ENCODE peak calls at places on chromosomes 5 and 9, in ten cellular contexts. A is tibial artery; Z is G401; O is NCI-H2081; R is brain microvascular endothelial cell; W is activated naive CD4-positive, alpha-beta T cell; H is PC-3; V is T-helper 1 cell; F is naive thymus-derived CD4-positive, alpha-beta T cell; L is fibroblast of mammary gland. J is an unnamed sample.

GRCh38 chr9:110619831-110620230 is 40.3 kb upstream of the SVEP1 start:
- DNase-seq in A (no peak), Z (peak; percentile 15), O (no peak), R (peak; percentile 25), W (no peak), H (no peak), V (no peak), F (no peak), L (peak; percentile 72), J (no peak)

GRCh38 chr5:109990723-109991359 is 301.1 kb downstream of the MAN2A1 start:
- DNase-seq in A (no peak), Z (no peak), O (no peak), R (no peak), W (no peak), H (no peak), V (no peak), F (no peak), L (no peak), J (no peak)

GRCh38 chr5:170631471-170632195 is 127.8 kb downstream of the KCNIP1 start:
- DNase-seq in A (peak; percentile 34), Z (no peak), O (no peak), R (no peak), W (no peak), H (no peak), V (no peak), F (no peak), L (no peak), J (peak; percentile 21)

GRCh38 chr5:172473427-172473826 is 19.1 kb upstream of the SH3PXD2B start:
- DNase-seq in A (no peak), Z (no peak), O (no peak), R (no peak), W (no peak), H (no peak), V (no peak), F (no peak), L (no peak), J (no peak)

GRCh38 chr9:87564111-87564510 is 66.4 kb downstream of the DAPK1 start:
- DNase-seq in A (no peak), Z (no peak), O (no peak), R (no peak), W (no peak), H (no peak), V (no peak), F (no peak), L (peak; percentile 19), J (no peak)

GRCh38 chr5:180604271-180604670 is 13.0 kb upstream of the SCGB3A1 start:
- DNase-seq in A (no peak), Z (no peak), O (no peak), R (no peak), W (no peak), H (no peak), V (no peak), F (no peak), L (no peak), J (no peak)

GRCh38 chr5:5939724-5940370 is 438.5 kb downstream of the MED10 start:
- DNase-seq in A (no peak), Z (no peak), O (no peak), R (no peak), W (no peak), H (peak; percentile 33), V (no peak), F (no peak), L (no peak), J (no peak)

GRCh38 chr9:106084702-106085101 is 390.4 kb downstream of the TMEM38B start:
- DNase-seq in A (no peak), Z (no peak), O (no peak), R (no peak), W (no peak), H (no peak), V (no peak), F (no peak), L (no peak), J (no peak)

GRCh38 chr5:147084702-147085101 is 150.1 kb upstream of the STK32A start:
- DNase-seq in A (no peak), Z (no peak), O (peak; percentile 25), R (no peak), W (no peak), H (no peak), V (no peak), F (no peak), L (no peak), J (no peak)

GRCh38 chr5:16736158-16736994 is 119.6 kb upstream of the RETREG1 start:
- DNase-seq in A (no peak), Z (peak; percentile 74), O (peak; percentile 93), R (peak; percentile 47), W (no peak), H (peak; percentile 83), V (no peak), F (no peak), L (no peak), J (peak; percentile 92)

GRCh38 chr5:132410451-132411381 is 41.2 kb downstream of the SLC22A5 start:
- DNase-seq in A (peak; percentile 80), Z (peak; percentile 83), O (peak; percentile 53), R (peak; percentile 60), W (peak; percentile 74), H (peak; percentile 64), V (peak; percentile 80), F (peak; percentile 89), L (peak; percentile 73), J (peak; percentile 88)

GRCh38 chr5:58407042-58407709 is 52.7 kb downstream of the PLK2 start:
- DNase-seq in A (no peak), Z (no peak), O (no peak), R (peak; percentile 74), W (no peak), H (peak; percentile 79), V (no peak), F (no peak), L (peak; percentile 80), J (no peak)

GRCh38 chr9:76403352-76403751 is 9.1 kb upstream of the RFK start:
- DNase-seq in A (no peak), Z (peak; percentile 60), O (peak; percentile 14), R (peak; percentile 60), W (no peak), H (peak; percentile 54), V (no peak), F (no peak), L (peak; percentile 85), J (peak; percentile 64)

GRCh38 chr9:5556101-5556500 is 45.8 kb downstream of the PDCD1LG2 start:
- DNase-seq in A (no peak), Z (no peak), O (no peak), R (no peak), W (no peak), H (no peak), V (no peak), F (no peak), L (no peak), J (no peak)

GRCh38 chr9:107387401-107387800 is 102.2 kb downstream of the KLF4 start:
- DNase-seq in A (no peak), Z (peak; percentile 98), O (no peak), R (no peak), W (no peak), H (no peak), V (no peak), F (no peak), L (no peak), J (no peak)

GRCh38 chr9:38421498-38422211 is 2.6 kb downstream of the IGFBPL1 start:
- DNase-seq in A (no peak), Z (peak; percentile 90), O (peak; percentile 63), R (no peak), W (no peak), H (no peak), V (no peak), F (no peak), L (no peak), J (no peak)

GRCh38 chr5:134129411-134130238 is 15.1 kb downstream of the TCF7 start:
- DNase-seq in A (no peak), Z (no peak), O (no peak), R (no peak), W (no peak), H (no peak), V (no peak), F (no peak), L (no peak), J (no peak)

GRCh38 chr5:137619191-137619870 is 116.6 kb downstream of the KLHL3 start:
- DNase-seq in A (peak; percentile 60), Z (peak; percentile 99), O (peak; percentile 2), R (peak; percentile 60), W (no peak), H (peak; percentile 90), V (no peak), F (no peak), L (peak; percentile 89), J (no peak)

GRCh38 chr9:124390812-124391658 is 24.2 kb downstream of the PSMB7 start:
- DNase-seq in A (no peak), Z (no peak), O (no peak), R (no peak), W (no peak), H (peak; percentile 49), V (no peak), F (no peak), L (peak; percentile 83), J (no peak)

GRCh38 chr5:123448017-123448617 is 24.9 kb upstream of the CEP120 start:
- DNase-seq in A (no peak), Z (no peak), O (no peak), R (no peak), W (no peak), H (no peak), V (no peak), F (no peak), L (no peak), J (no peak)

GRCh38 chr5:10702911-10703491 is 58.0 kb downstream of the DAP start:
- DNase-seq in A (no peak), Z (no peak), O (no peak), R (peak; percentile 49), W (no peak), H (peak; percentile 96), V (no peak), F (no peak), L (peak; percentile 54), J (no peak)

GRCh38 chr5:127072861-127073846 is at the start of gene C5orf63:
- DNase-seq in A (peak; percentile 20), Z (peak; percentile 48), O (peak; percentile 74), R (no peak), W (peak; percentile 48), H (peak; percentile 59), V (peak; percentile 50), F (peak; percentile 76), L (peak; percentile 29), J (peak; percentile 84)

GRCh38 chr5:174724484-174725260 is at the start of gene MSX2:
- DNase-seq in A (peak; percentile 82), Z (no peak), O (no peak), R (peak; percentile 77), W (no peak), H (peak; percentile 77), V (no peak), F (no peak), L (peak; percentile 78), J (peak; percentile 87)

GRCh38 chr9:127390563-127390962 is 6.4 kb upstream of the SLC2A8 start:
- DNase-seq in A (no peak), Z (no peak), O (no peak), R (no peak), W (no peak), H (no peak), V (no peak), F (peak; percentile 16), L (no peak), J (no peak)

GRCh38 chr5:134526483-134527155 is 1.1 kb downstream of the JADE2 start:
- DNase-seq in A (peak; percentile 62), Z (peak; percentile 77), O (peak; percentile 42), R (no peak), W (peak; percentile 61), H (peak; percentile 72), V (peak; percentile 37), F (peak; percentile 84), L (peak; percentile 57), J (peak; percentile 80)

GRCh38 chr9:127898433-127899199 is 787 bp downstream of the ST6GALNAC6 start:
- DNase-seq in A (peak; percentile 78), Z (no peak), O (no peak), R (peak; percentile 74), W (no peak), H (peak; percentile 26), V (no peak), F (peak; percentile 44), L (peak; percentile 95), J (no peak)

GRCh38 chr5:108481355-108481931 is 99.5 kb upstream of the FBXL17 start:
- DNase-seq in A (no peak), Z (peak; percentile 36), O (peak; percentile 12), R (peak; percentile 14), W (no peak), H (peak; percentile 82), V (no peak), F (no peak), L (peak; percentile 42), J (peak; percentile 39)